ENCODE peak calls at places on chromosomes 11 and 22, in six cellular contexts. X is iPS DF 19.7, V is astrocyte of the cerebellum, L is A549, W is GM20000, I is neuronal stem cell. M is an unnamed sample.

GRCh38 chr11:110833033-110833484 is 120.8 kb upstream of the ARHGAP20 start:
- DNase-seq in V (no peak), X (no peak), I (no peak), W (no peak), L (no peak), M (no peak)

GRCh38 chr11:125227151-125227550 is 62.6 kb downstream of the PKNOX2 start:
- DNase-seq in I (no peak), V (no peak), L (no peak), W (no peak), X (no peak), M (no peak)

GRCh38 chr11:117816151-117816741 is 8.3 kb downstream of the FXYD2 start:
- DNase-seq in I (peak), L (no peak), X (no peak), W (no peak), V (no peak), M (peak)

GRCh38 chr22:27331526-27332281 is 469.9 kb downstream of the MN1 start:
- DNase-seq in X (no peak), V (no peak), I (no peak), W (no peak), L (peak), M (peak)

GRCh38 chr22:39150848-39151215 is 1.6 kb downstream of the CBX7 start:
- DNase-seq in X (no peak), W (no peak), I (no peak), L (no peak), V (no peak), M (no peak)

GRCh38 chr11:65425971-65426838 is 3.6 kb downstream of the NEAT1 start:
- DNase-seq in I (no peak), X (no peak), V (no peak), L (no peak), W (peak), M (no peak)

GRCh38 chr22:22207845-22208564 is 36.6 kb upstream of the VPREB1 start:
- DNase-seq in I (peak), L (peak), V (peak), W (peak), X (no peak), M (peak)

GRCh38 chr11:120208777-120209176 is 2.1 kb upstream of the OAF start:
- DNase-seq in L (peak), X (no peak), I (no peak), V (peak), W (no peak), M (no peak)

GRCh38 chr11:15190611-15191010 is 75.9 kb downstream of the INSC start:
- DNase-seq in I (no peak), W (no peak), L (no peak), X (no peak), V (no peak), M (no peak)

GRCh38 chr11:58928082-58928574 is 11.2 kb upstream of the GLYATL1 start:
- DNase-seq in I (peak), W (no peak), L (no peak), X (no peak), V (no peak), M (no peak)

GRCh38 chr11:116687458-116688201 is 85.2 kb downstream of the BUD13 start:
- DNase-seq in I (peak), L (no peak), W (peak), V (no peak), X (peak), M (no peak)

GRCh38 chr22:36736701-36737320 is 33.3 kb upstream of the CACNG2 start:
- DNase-seq in L (no peak), I (no peak), V (no peak), W (no peak), X (no peak), M (no peak)

GRCh38 chr22:49629586-49630447 is 197.9 kb downstream of the BRD1 start:
- DNase-seq in V (no peak), L (no peak), I (peak), X (no peak), W (no peak), M (no peak)

GRCh38 chr11:5620606-5621521 is 3.9 kb upstream of the TRIM34 start:
- DNase-seq in V (peak), L (peak), I (no peak), W (no peak), X (no peak), M (no peak)

GRCh38 chr22:35629406-35630234 is 12.5 kb upstream of the MB start:
- DNase-seq in V (peak), I (no peak), L (peak), W (peak), X (no peak), M (no peak)

GRCh38 chr11:120184946-120185677 is 25.7 kb upstream of the OAF start:
- DNase-seq in L (no peak), X (no peak), W (no peak), V (no peak), I (no peak), M (no peak)

GRCh38 chr22:23094260-23094659 is 23.9 kb downstream of the GNAZ start:
- DNase-seq in W (no peak), I (no peak), X (no peak), L (no peak), V (no peak), M (no peak)

GRCh38 chr11:2581151-2581930 is 118.5 kb downstream of the KCNQ1OT1 start:
- DNase-seq in L (no peak), I (no peak), W (no peak), X (no peak), V (no peak), M (no peak)

M was measured in neural crest cell.